ENCODE peak calls at places on chromosomes 2 and 18, in nine cellular contexts. M, P, N, D, Y, A, B, U and K are unnamed samples.

GRCh38 chr2:154698789-154699559 is 479 bp downstream of the KCNJ3 start:
- DNase-seq in N (no peak), B (peak; percentile 44), U (no peak), Y (no peak), P (no peak), D (no peak), M (no peak), A (no peak), K (no peak)

GRCh38 chr2:187117483-187117882 is 268.5 kb upstream of the ZSWIM2 start:
- DNase-seq in M (no peak), B (peak; percentile 61), U (no peak), D (no peak), P (no peak), A (no peak), N (peak; percentile 38), Y (no peak), K (no peak)

GRCh38 chr18:55634545-55634944 is 46.6 kb upstream of the TCF4 start:
- DNase-seq in U (no peak), M (peak; percentile 84), B (no peak), D (peak; percentile 74), P (no peak), A (no peak), Y (peak; percentile 65), N (no peak), K (peak; percentile 19)

GRCh38 chr2:85504434-85505261 is 34.3 kb upstream of the MAT2A start:
- DNase-seq in P (peak; percentile 72), M (peak; percentile 97), A (no peak), Y (peak; percentile 99), U (peak; percentile 100), N (no peak), B (no peak), D (peak; percentile 90), K (no peak)

GRCh38 chr2:4973973-4974372 is 718.2 kb upstream of the SOX11 start:
- DNase-seq in U (no peak), D (peak; percentile 77), P (no peak), A (no peak), Y (no peak), N (no peak), B (no peak), M (no peak), K (no peak)

GRCh38 chr2:23618696-23619530 is 233.9 kb downstream of the KLHL29 start:
- DNase-seq in M (peak; percentile 16), P (no peak), Y (peak; percentile 14), D (peak; percentile 13), B (no peak), U (no peak), N (no peak), A (no peak), K (no peak)

GRCh38 chr2:190530211-190530639 is 4.3 kb downstream of the NEMP2 start:
- DNase-seq in B (no peak), D (peak; percentile 42), U (no peak), Y (no peak), P (no peak), M (peak; percentile 53), N (no peak), A (no peak), K (no peak)

GRCh38 chr2:11342561-11343343 is 1.7 kb downstream of the ROCK2 start:
- DNase-seq in N (no peak), M (peak; percentile 87), U (no peak), P (peak; percentile 34), B (no peak), A (no peak), D (peak; percentile 89), Y (peak; percentile 92), K (peak; percentile 40)

GRCh38 chr2:234989183-234989701 is 37.4 kb downstream of the SH3BP4 start:
- DNase-seq in A (no peak), U (peak; percentile 56), M (no peak), D (peak; percentile 78), Y (peak; percentile 96), N (no peak), P (no peak), B (no peak), K (no peak)

GRCh38 chr2:121529439-121530209 is 1.1 kb upstream of the RNU4ATAC start:
- DNase-seq in B (peak; percentile 88), N (peak; percentile 78), P (no peak), U (no peak), D (no peak), A (no peak), M (peak; percentile 40), Y (peak; percentile 42), K (peak; percentile 78)

DNA sequence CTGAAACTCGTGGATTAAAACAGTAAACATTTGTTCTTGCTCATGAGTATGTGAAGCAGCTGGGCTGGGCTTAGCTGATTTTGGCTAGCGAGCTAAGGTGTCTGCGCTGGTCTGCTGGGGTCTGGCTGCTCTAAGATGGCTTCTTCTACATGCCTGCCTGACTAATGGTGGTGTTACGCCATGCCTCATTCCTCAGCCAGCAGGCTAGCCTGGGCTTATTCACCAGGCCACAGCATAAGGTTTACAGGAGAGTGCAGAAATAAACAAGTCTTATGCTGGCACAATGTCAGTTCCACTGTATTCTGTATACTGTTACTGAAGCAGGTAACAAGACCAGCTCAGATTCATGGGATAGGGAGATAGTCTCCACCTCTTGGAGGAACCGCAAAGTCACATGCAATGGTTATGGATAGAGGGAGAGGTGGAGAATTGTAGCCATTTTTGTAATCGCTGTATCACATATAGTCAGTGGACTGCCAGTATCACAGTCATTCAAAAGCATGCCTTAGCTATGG is 80.0 kb downstream of the RHBDD1 start:
- DNase-seq in D (no peak), U (peak; percentile 69), Y (no peak), P (no peak), B (no peak), A (no peak), M (peak; percentile 90), N (no peak), K (no peak)
- H3K4me3 ChIP-seq in D (no peak overlapping the region), U (no peak overlapping the region), Y (no peak overlapping the region), P (no peak overlapping the region), B (no peak overlapping the region), A (no peak overlapping the region), M (no peak overlapping the region), N (no peak overlapping the region), K (no peak overlapping the region)

DNA sequence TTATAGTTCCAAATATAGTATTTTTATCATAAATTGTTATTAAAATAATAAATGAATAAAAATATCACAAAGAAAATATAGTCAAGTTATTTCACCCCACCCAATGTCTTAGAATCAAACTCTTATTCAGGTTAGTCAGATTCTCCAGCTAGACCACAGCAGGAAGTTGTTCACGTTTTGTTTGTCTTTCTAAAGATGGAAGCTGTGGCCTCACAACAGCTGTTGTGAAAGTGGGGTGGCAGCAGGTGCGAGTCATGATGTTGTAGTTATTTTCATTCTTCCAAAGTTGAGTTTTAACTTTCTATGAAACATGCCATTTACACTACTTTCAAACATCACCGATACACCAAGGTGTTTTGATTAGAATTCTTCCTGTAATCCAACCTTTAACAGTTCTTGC is 272.9 kb downstream of the SLC8A1 start:
- DNase-seq in M (peak; percentile 52), N (no peak), D (no peak), B (no peak), P (no peak), A (no peak), U (no peak), Y (peak; percentile 33), K (no peak)
- H2AFZ ChIP-seq in M (no peak overlapping the region), N (no peak overlapping the region), D (no peak overlapping the region), B (no peak overlapping the region), P (no peak overlapping the region), A (no peak overlapping the region), U (no peak overlapping the region), Y (no peak overlapping the region), K (no peak overlapping the region)

GRCh38 chr2:113209869-113210305 is 36.1 kb downstream of the PSD4 start:
- DNase-seq in A (no peak), M (no peak), B (no peak), D (peak; percentile 39), N (no peak), U (no peak), Y (no peak), P (no peak), K (no peak)

GRCh38 chr2:113214141-113214540 is 40.4 kb downstream of the PSD4 start:
- DNase-seq in P (no peak), D (peak; percentile 39), Y (no peak), N (no peak), B (no peak), U (no peak), A (no peak), M (no peak), K (no peak)

GRCh38 chr2:113211226-113212105 is 37.7 kb downstream of the PSD4 start:
- DNase-seq in B (no peak), U (no peak), P (peak; percentile 23), Y (peak; percentile 82), A (no peak), M (peak; percentile 49), D (peak; percentile 96), N (no peak), K (no peak)

GRCh38 chr2:113213061-113213930 is 39.5 kb downstream of the PSD4 start:
- DNase-seq in B (no peak), D (peak; percentile 63), N (no peak), U (no peak), A (no peak), P (no peak), M (no peak), Y (no peak), K (no peak)

GRCh38 chr2:113212245-113213060 is 38.7 kb downstream of the PSD4 start:
- DNase-seq in D (peak; percentile 50), A (no peak), M (no peak), P (no peak), Y (no peak), U (no peak), N (no peak), B (no peak), K (no peak)
- H3K27ac ChIP-seq in D (no peak overlapping the region), A (no peak overlapping the region), M (no peak overlapping the region), P (peak overlapping the region; percentile 38), Y (no peak overlapping the region), U (peak overlapping the region; percentile 76), N (no peak overlapping the region), B (no peak overlapping the region), K (no peak overlapping the region)

GRCh38 chr2:66145490-66145889 is 289.4 kb upstream of the MEIS1 start:
- DNase-seq in U (no peak), N (no peak), Y (no peak), A (no peak), M (no peak), D (no peak), B (no peak), P (no peak), K (no peak)
- H3K4me3 ChIP-seq in U (no peak overlapping the region), N (no peak overlapping the region), Y (no peak overlapping the region), A (no peak overlapping the region), M (no peak overlapping the region), D (no peak overlapping the region), B (no peak overlapping the region), P (no peak overlapping the region), K (no peak overlapping the region)

GRCh38 chr2:100561191-100561590 is 1.6 kb upstream of the PDCL3 start:
- DNase-seq in N (no peak), P (no peak), D (no peak), U (no peak), M (no peak), Y (peak; percentile 82), B (no peak), A (no peak), K (no peak)
- H2AFZ ChIP-seq in N (peak overlapping the region; percentile 99), P (no peak overlapping the region), D (no peak overlapping the region), U (no peak overlapping the region), M (peak overlapping the region; percentile 77), Y (no peak overlapping the region), B (peak overlapping the region; percentile 70), A (peak overlapping the region; percentile 91), K (no peak overlapping the region)

GRCh38 chr2:30981101-30981500 is 157.1 kb downstream of the GALNT14 start:
- DNase-seq in B (no peak), A (no peak), M (no peak), P (no peak), U (no peak), N (no peak), D (no peak), Y (no peak), K (no peak)
- H3K27ac ChIP-seq in B (no peak overlapping the region), A (no peak overlapping the region), M (no peak overlapping the region), P (no peak overlapping the region), U (no peak overlapping the region), N (no peak overlapping the region), D (no peak overlapping the region), Y (no peak overlapping the region), K (no peak overlapping the region)